ENCODE peak calls at places on chromosome 1, in nine cellular contexts. R is PC-9, U is fibroblast of lung, T is K562, S is GM23248, J is SK-N-MC, G is hepatocyte, E is H1, M is neural progenitor cell. B is an unnamed sample.

GRCh38 chr1:39933956-39934941 is 20.7 kb upstream of the MFSD2A start:
- DNase-seq in M (no peak), J (peak), E (no peak), R (peak), U (peak), T (no peak), S (peak), G (peak), B (no peak)

GRCh38 chr1:58204284-58204683 is 342.2 kb downstream of the OMA1 start:
- DNase-seq in E (no peak), R (no peak), M (peak), S (peak), G (no peak), T (peak), J (no peak), U (no peak), B (no peak)

GRCh38 chr1:15288173-15288926 is 41.3 kb downstream of the FHAD1 start:
- DNase-seq in S (no peak), E (no peak), G (no peak), T (no peak), R (no peak), U (no peak), J (no peak), M (no peak), B (no peak)

GRCh38 chr1:79188371-79188770 is 181.8 kb upstream of the ADGRL4 start:
- DNase-seq in M (no peak), G (no peak), E (no peak), T (no peak), R (no peak), J (no peak), S (peak), U (peak), B (peak)

GRCh38 chr1:240099329-240099728 is 7.6 kb downstream of the FMN2 start:
- DNase-seq in G (no peak), M (no peak), J (no peak), S (peak), U (no peak), E (no peak), R (no peak), T (no peak), B (no peak)

GRCh38 chr1:161162806-161163205 is 3.4 kb upstream of the PPOX start:
- DNase-seq in E (no peak), M (no peak), G (no peak), J (no peak), R (no peak), U (no peak), S (no peak), T (no peak), B (no peak)

GRCh38 chr1:183696981-183697380 is 43.9 kb upstream of the APOBEC4 start:
- DNase-seq in T (no peak), U (no peak), G (no peak), M (no peak), R (no peak), E (no peak), J (no peak), S (no peak), B (no peak)

GRCh38 chr1:243234978-243235657 is 20.0 kb downstream of the CEP170 start:
- DNase-seq in T (no peak), E (no peak), M (no peak), J (no peak), R (no peak), S (peak), U (peak), G (no peak), B (peak)

GRCh38 chr1:36327421-36328087 is 4.1 kb upstream of the EVA1B start:
- DNase-seq in E (no peak), U (peak), J (no peak), T (no peak), R (no peak), M (no peak), G (no peak), S (peak), B (no peak)

GRCh38 chr1:165215676-165216075 is 140.8 kb downstream of the LMX1A start:
- DNase-seq in U (no peak), R (no peak), S (no peak), M (no peak), T (no peak), E (no peak), G (no peak), J (no peak), B (no peak)

GRCh38 chr1:228490120-228491078 is 3.2 kb downstream of the RNF187 start:
- DNase-seq in T (peak), M (no peak), U (no peak), G (no peak), S (peak), J (peak), E (no peak), R (peak), B (no peak)

GRCh38 chr1:214840366-214840765 is 237.4 kb downstream of the CENPF start:
- DNase-seq in J (no peak), R (no peak), G (no peak), M (no peak), T (no peak), S (peak), E (no peak), U (peak), B (no peak)

GRCh38 chr1:23216771-23217420 is 406 bp downstream of the HTR1D start:
- DNase-seq in S (peak), U (no peak), T (peak), R (peak), G (peak), E (peak), M (peak), J (no peak), B (no peak)

GRCh38 chr1:177620636-177621190 is 349.1 kb downstream of the SEC16B start:
- DNase-seq in G (peak), U (peak), E (no peak), S (peak), T (no peak), M (no peak), R (no peak), J (no peak), B (no peak)

GRCh38 chr1:43971336-43971980 is 1.6 kb downstream of the DPH2 start:
- DNase-seq in M (no peak), R (no peak), S (no peak), T (no peak), J (no peak), G (no peak), E (no peak), U (no peak), B (no peak)

GRCh38 chr1:86084998-86085397 is 71.6 kb downstream of the COL24A1 start:
- DNase-seq in R (no peak), U (peak), S (peak), T (no peak), E (no peak), M (no peak), J (no peak), G (no peak), B (no peak)

GRCh38 chr1:11417162-11417561 is 61.8 kb upstream of the DISP3 start:
- DNase-seq in J (no peak), R (no peak), T (no peak), G (no peak), U (no peak), E (no peak), S (no peak), M (no peak), B (no peak)

GRCh38 chr1:112882271-112882744 is 73.7 kb downstream of the SLC16A1 start:
- DNase-seq in E (no peak), M (no peak), J (no peak), U (no peak), R (no peak), G (no peak), S (peak), T (no peak), B (no peak)

GRCh38 chr1:9728451-9729295 is 77.1 kb downstream of the PIK3CD start:
- DNase-seq in J (no peak), R (no peak), S (no peak), U (no peak), T (no peak), G (no peak), M (no peak), E (no peak), B (no peak)

GRCh38 chr1:210792703-210793102 is 341.2 kb downstream of the KCNH1 start:
- DNase-seq in S (peak), E (no peak), R (no peak), J (no peak), T (no peak), G (peak), U (peak), M (no peak), B (no peak)

GRCh38 chr1:84675106-84675505 is 15.2 kb downstream of the SSX2IP start:
- DNase-seq in J (no peak), R (no peak), T (no peak), U (peak), M (no peak), S (peak), E (no peak), G (no peak), B (no peak)

GRCh38 chr1:210715072-210715471 is 386.4 kb downstream of the HHAT start:
- DNase-seq in S (no peak), G (no peak), T (no peak), J (no peak), M (no peak), R (no peak), E (no peak), U (peak), B (no peak)

GRCh38 chr1:81111818-81112217 is 688.9 kb upstream of the ADGRL2 start:
- DNase-seq in T (no peak), U (peak), M (no peak), S (peak), E (no peak), G (no peak), R (no peak), J (no peak), B (peak)

GRCh38 chr1:177794316-177794991 is 175.4 kb downstream of the SEC16B start:
- DNase-seq in S (no peak), E (no peak), G (no peak), M (peak), T (no peak), J (no peak), U (no peak), R (no peak), B (no peak)

GRCh38 chr1:9279172-9279840 is 13.4 kb upstream of the SPSB1 start:
- DNase-seq in U (peak), G (peak), S (peak), M (no peak), J (no peak), E (no peak), T (no peak), R (no peak), B (no peak)

GRCh38 chr1:156086256-156086662 is 4.0 kb upstream of the MEX3A start:
- DNase-seq in J (no peak), E (no peak), T (no peak), R (peak), U (peak), M (peak), S (no peak), G (peak), B (peak)

GRCh38 chr1:178688244-178688643 is 36.8 kb upstream of the RALGPS2 start:
- DNase-seq in G (no peak), U (no peak), S (peak), T (no peak), J (no peak), M (no peak), E (no peak), R (no peak), B (no peak)

GRCh38 chr1:84069236-84069845 is 70.4 kb upstream of the TTLL7 start:
- DNase-seq in G (no peak), T (no peak), J (no peak), R (no peak), S (no peak), E (no peak), U (no peak), M (peak), B (no peak)

GRCh38 chr1:18580087-18580486 is 50.6 kb upstream of the PAX7 start:
- DNase-seq in J (no peak), T (no peak), E (no peak), U (no peak), R (no peak), M (no peak), S (no peak), G (no peak), B (no peak)

GRCh38 chr1:220325306-220325995 is 53.2 kb upstream of the RAB3GAP2 start:
- DNase-seq in G (no peak), M (no peak), E (no peak), T (no peak), R (no peak), J (no peak), U (no peak), S (no peak), B (no peak)

GRCh38 chr1:24089027-24089742 is 22.8 kb downstream of the MYOM3 start:
- DNase-seq in E (no peak), R (no peak), T (no peak), G (no peak), U (no peak), M (no peak), J (no peak), S (no peak), B (no peak)

GRCh38 chr1:53783056-53783455 is 44.1 kb upstream of the GLIS1 start:
- DNase-seq in M (no peak), U (peak), T (no peak), J (no peak), R (no peak), E (no peak), G (no peak), S (peak), B (no peak)

DNA sequence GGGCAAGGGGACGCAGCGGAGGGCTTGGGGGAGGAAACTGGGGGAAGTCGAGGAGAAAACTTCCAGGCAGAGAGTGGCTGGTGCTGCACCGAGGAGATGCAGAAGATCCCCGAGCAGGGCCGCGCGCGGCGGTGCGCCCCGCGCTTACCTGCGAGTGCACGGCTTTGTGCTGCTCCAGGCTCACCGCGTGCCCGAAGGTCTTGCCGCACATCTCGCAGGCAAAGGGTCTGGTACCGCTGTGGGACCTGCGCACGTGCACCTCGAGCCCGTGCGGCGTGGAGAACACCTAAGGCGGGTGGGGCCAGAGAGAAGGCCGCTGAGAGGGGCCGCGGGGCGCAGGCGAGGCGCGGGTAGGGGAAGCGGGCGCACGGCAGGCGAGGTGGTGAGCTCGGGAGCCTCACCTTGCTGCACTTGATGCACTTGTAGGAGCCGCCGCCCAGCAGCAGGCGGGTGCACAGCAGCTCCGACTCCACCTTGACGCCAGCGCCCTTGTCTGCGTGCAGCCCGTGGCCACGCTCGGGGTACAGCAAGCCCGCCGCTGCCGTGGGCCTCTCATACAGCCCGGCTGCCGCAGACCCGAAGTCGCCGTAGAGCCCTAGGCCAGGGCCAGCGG is 6.4 kb downstream of the GFI1 start:
- DNase-seq in S (peak), E (peak), M (peak), U (no peak), R (no peak), T (no peak), J (no peak), G (peak), B (no peak)
- TF ChIP-seq EZH2 in S (no peak), E (peak), M (peak), U (peak), R (no peak), T (no peak), J (no peak), G (peak), B (no peak)

DNA sequence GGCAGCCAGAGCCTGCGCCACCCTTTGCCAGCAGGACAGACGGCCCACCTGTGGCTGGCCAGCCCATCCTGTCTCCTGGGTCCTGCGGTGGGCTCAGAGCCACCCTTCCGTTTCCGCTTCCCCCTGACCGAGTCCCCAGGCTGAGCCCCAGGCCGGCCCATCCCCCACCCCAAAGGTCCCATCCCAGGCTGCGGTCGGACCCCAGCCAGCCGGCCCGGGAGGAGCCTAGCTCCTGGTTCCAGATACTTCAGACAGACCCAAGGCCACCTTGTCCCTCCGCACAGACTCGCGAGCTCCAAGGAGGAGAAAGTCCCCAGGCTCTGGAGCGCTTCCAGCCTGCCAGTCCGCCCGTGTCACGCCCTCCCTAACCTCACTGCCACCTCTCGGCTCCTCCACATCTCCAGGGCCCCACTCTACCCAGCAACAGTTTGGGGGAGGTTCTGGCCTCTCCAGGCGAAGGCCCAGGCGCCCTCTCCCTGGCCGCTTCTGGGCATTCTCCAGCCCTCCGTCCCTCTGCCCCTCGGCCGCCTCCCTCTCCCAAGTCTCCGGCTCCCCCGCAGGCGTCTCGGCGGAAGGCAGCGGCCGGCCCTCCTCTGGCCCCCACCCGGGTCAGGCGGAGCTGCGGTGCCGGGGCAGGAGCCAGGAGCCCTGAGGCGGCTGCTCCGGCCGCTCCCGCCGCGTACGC is 845 bp downstream of the LRRN2 start:
- DNase-seq in T (no peak), M (peak), G (no peak), J (no peak), U (peak), E (peak), R (peak), S (no peak), B (no peak)
- TF ChIP-seq EZH2 in T (no peak), M (peak), G (peak), J (no peak), U (no peak), E (no peak), R (no peak), S (peak), B (peak)

GRCh38 chr1:916173-917075 is 7.3 kb upstream of the SAMD11 start:
- DNase-seq in E (no peak), S (peak), R (no peak), T (no peak), U (peak), J (no peak), G (no peak), M (no peak), B (no peak)
- TF ChIP-seq EZH2 in E (no peak), S (no peak), R (no peak), T (no peak), U (no peak), J (no peak), G (no peak), M (no peak), B (no peak)

DNA sequence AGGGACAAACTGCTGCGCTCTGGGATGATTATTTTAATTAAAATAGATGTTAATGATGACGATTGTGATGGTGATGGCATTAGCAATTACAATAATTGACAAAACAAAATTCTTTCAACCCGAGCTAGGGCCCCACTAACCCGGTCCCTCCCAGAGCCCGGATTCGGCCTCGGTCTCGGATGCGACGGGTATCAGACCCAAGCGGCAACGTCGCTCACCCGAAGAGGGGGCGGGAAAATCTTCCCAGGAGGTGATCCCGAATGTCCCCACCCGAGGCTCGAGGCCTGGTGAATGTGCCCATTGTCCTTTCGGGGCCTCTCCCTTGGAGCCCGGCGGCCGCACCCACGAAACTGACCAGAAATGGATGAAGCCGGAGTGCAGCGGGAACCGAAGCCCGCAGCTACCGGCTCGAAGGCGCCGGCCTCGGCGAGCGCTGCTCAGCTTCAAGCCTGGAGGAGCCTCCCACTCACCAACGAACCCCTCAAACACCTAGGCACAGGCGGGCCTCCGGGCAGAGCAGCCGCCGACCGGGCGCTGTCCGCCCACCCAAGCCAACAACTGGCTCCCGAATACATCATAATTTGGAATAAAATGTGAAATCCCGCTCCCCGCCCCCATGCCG is 1.2 kb downstream of the TAL1 start:
- DNase-seq in S (no peak), U (no peak), M (peak), E (peak), G (no peak), T (peak), J (no peak), R (no peak), B (no peak)
- TF ChIP-seq EZH2 in S (peak), U (peak), M (peak), E (peak), G (peak), T (no peak), J (no peak), R (no peak), B (no peak)

GRCh38 chr1:223853748-223854147 is 8.0 kb upstream of the TP53BP2 start:
- DNase-seq in R (no peak), M (no peak), E (no peak), T (no peak), G (no peak), J (no peak), S (no peak), U (no peak), B (no peak)

GRCh38 chr1:223860051-223860559 is 14.4 kb upstream of the TP53BP2 start:
- DNase-seq in U (no peak), R (peak), M (no peak), G (no peak), J (no peak), E (no peak), S (no peak), T (no peak), B (no peak)

GRCh38 chr1:223853275-223853674 is 7.5 kb upstream of the TP53BP2 start:
- DNase-seq in U (no peak), M (no peak), E (no peak), R (no peak), S (no peak), J (no peak), G (no peak), T (no peak), B (no peak)

GRCh38 chr1:223859037-223859436 is 13.3 kb upstream of the TP53BP2 start:
- DNase-seq in J (no peak), R (no peak), T (no peak), G (no peak), M (no peak), S (no peak), E (no peak), U (no peak), B (no peak)

GRCh38 chr1:223856386-223856785 is 10.6 kb upstream of the TP53BP2 start:
- DNase-seq in T (no peak), R (no peak), G (no peak), J (no peak), U (no peak), E (no peak), M (no peak), S (no peak), B (no peak)
- TF ChIP-seq EZH2 in T (no peak), R (no peak), G (no peak), J (no peak), U (no peak), E (no peak), M (no peak), S (no peak), B (no peak)

B was measured in endothelial cell of umbilical vein.